ENCODE peak calls at places on chromosomes 1 and 21, in four cellular contexts. One of them, this sample, is unnamed.

GRCh38 chr1:176032040-176032645 is 174.9 kb downstream of the COP1 start:
- DNase-seq in GM12878: no peak
- DNase-seq in K562: no peak
- DNase-seq in HepG2: no peak
- DNase-seq in this sample: no peak

GRCh38 chr21:45893166-45894106 is 88.1 kb upstream of the COL6A1 start:
- DNase-seq in GM12878: no peak
- DNase-seq in K562: no peak
- DNase-seq in HepG2: no peak
- DNase-seq in this sample: no peak

GRCh38 chr1:113534130-113534817 is 144.0 kb downstream of the MAGI3 start:
- DNase-seq in HepG2: peak
- DNase-seq in GM12878: no peak
- DNase-seq in K562: no peak
- DNase-seq in this sample: no peak

GRCh38 chr1:53046930-53047329 is 15.1 kb upstream of the PODN start:
- DNase-seq in HepG2: peak
- DNase-seq in GM12878: no peak
- DNase-seq in K562: peak
- DNase-seq in this sample: no peak

GRCh38 chr1:37925316-37925715 is 21.5 kb downstream of the INPP5B start:
- DNase-seq in K562: no peak
- DNase-seq in GM12878: no peak
- DNase-seq in HepG2: no peak
- DNase-seq in this sample: no peak

GRCh38 chr1:169103443-169103842 is 3.0 kb upstream of the ATP1B1 start:
- DNase-seq in HepG2: no peak
- DNase-seq in K562: no peak
- DNase-seq in GM12878: no peak
- DNase-seq in this sample: no peak

GRCh38 chr1:25485536-25486235 is 55.0 kb downstream of the MACO1 start:
- DNase-seq in HepG2: no peak
- DNase-seq in GM12878: no peak
- DNase-seq in K562: no peak
- DNase-seq in this sample: no peak

GRCh38 chr1:36463404-36463772 is 796 bp downstream of the MRPS15 start:
- DNase-seq in K562: no peak
- DNase-seq in HepG2: no peak
- DNase-seq in GM12878: no peak
- DNase-seq in this sample: no peak

GRCh38 chr1:207495816-207496792 is at the start of gene CR1:
- DNase-seq in K562: peak
- DNase-seq in HepG2: no peak
- DNase-seq in GM12878: no peak
- DNase-seq in this sample: peak

GRCh38 chr21:42222821-42223390 is 4.0 kb downstream of the ABCG1 start:
- DNase-seq in K562: no peak
- DNase-seq in HepG2: no peak
- DNase-seq in GM12878: no peak
- DNase-seq in this sample: no peak

GRCh38 chr1:229007701-229008100 is 263.2 kb upstream of the RAB4A start:
- DNase-seq in K562: no peak
- DNase-seq in HepG2: no peak
- DNase-seq in GM12878: no peak
- DNase-seq in this sample: no peak

GRCh38 chr1:192100686-192101468 is 57.4 kb upstream of the RGS18 start:
- DNase-seq in K562: no peak
- DNase-seq in GM12878: no peak
- DNase-seq in HepG2: no peak
- DNase-seq in this sample: no peak

GRCh38 chr21:29018540-29018939 is 609 bp downstream of the RWDD2B start:
- DNase-seq in GM12878: no peak
- DNase-seq in HepG2: no peak
- DNase-seq in K562: peak
- DNase-seq in this sample: no peak

GRCh38 chr1:104852151-104852550 is 1102.5 kb downstream of the AMY1C start:
- DNase-seq in K562: no peak
- DNase-seq in HepG2: no peak
- DNase-seq in GM12878: no peak
- DNase-seq in this sample: no peak

GRCh38 chr1:92784639-92785500 is at the start of gene EVI5:
- DNase-seq in GM12878: peak
- DNase-seq in HepG2: peak
- DNase-seq in K562: peak
- DNase-seq in this sample: peak

GRCh38 chr1:109399326-109399957 is 1.7 kb upstream of the SORT1 start:
- DNase-seq in GM12878: no peak
- DNase-seq in K562: peak
- DNase-seq in HepG2: peak
- DNase-seq in this sample: no peak

GRCh38 chr1:87939486-87939885 is 610.8 kb downstream of the LMO4 start:
- DNase-seq in GM12878: no peak
- DNase-seq in K562: no peak
- DNase-seq in HepG2: no peak
- DNase-seq in this sample: no peak

GRCh38 chr1:156668801-156669637 is 8.2 kb downstream of the NES start:
- DNase-seq in HepG2: no peak
- DNase-seq in GM12878: no peak
- DNase-seq in K562: peak
- DNase-seq in this sample: no peak

GRCh38 chr1:224623743-224624333 is 7.7 kb downstream of the CNIH3 start:
- DNase-seq in GM12878: peak
- DNase-seq in HepG2: no peak
- DNase-seq in K562: no peak
- DNase-seq in this sample: no peak

DNA sequence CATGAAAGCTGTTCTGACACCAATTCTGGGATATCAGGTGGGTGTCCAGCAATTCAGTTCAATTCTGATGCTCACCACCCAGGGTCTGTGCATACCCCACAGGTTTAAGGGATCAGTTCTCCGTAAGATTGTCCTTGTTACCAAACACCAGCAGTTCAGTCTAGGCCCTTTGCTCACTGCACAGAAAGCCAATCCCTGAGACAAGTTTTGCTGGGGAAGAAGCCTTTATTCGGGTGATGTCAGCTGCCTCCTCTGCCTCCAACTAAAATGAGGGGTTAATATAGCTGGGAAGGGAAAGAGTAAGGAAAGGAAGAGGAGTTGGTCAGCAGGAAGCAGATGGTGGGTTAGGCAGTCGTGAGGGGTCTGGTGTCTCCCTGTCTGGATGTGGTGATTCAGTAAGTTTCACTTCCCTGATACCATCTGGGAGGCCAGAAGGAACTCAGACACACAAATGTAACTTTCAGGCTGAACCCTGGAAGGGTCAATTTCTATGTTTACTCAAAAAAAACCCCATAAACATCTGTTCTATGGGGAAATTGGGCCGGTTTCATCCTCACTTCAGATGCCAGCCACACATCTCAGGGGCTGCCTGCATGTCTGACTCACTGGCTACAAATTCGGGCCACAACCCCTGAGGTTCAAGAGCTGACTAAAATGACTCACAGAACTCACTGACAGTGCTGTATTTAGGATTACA is 83.3 kb upstream of the PGBD5 start:
- DNase-seq in HepG2: no peak
- DNase-seq in GM12878: peak
- DNase-seq in K562: no peak
- DNase-seq in this sample: no peak
- TF ChIP-seq CREM in HepG2: no peak
- TF ChIP-seq CREM in GM12878: no peak
- TF ChIP-seq CREM in K562: no peak
- TF ChIP-seq CREM in this sample: no peak

DNA sequence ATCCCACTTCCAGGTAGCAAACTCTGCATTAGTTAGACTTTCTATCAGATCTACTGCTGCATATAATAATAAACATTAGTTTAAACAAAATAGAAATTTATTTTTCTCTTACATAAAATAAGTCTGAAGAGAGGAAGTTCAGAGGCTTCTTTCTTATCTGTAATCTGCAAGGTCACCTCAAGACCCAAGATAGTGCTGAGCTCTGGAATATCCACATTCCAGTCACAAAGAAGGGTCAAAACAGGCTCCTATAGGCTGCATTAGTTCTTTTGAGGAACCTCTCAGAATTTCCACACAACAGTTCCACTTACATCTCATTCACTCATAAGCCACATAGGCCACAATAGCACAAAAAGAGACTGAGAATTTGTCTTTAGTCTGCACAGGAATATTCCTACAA is 15.3 kb downstream of the DYNLT5 start:
- DNase-seq in HepG2: no peak
- DNase-seq in GM12878: no peak
- DNase-seq in K562: no peak
- DNase-seq in this sample: no peak
- TF ChIP-seq CREM in HepG2: no peak
- TF ChIP-seq CREM in GM12878: no peak
- TF ChIP-seq CREM in K562: no peak
- TF ChIP-seq CREM in this sample: no peak

GRCh38 chr1:30612666-30613065 is 110.7 kb downstream of the MATN1 start:
- DNase-seq in K562: peak
- DNase-seq in HepG2: no peak
- DNase-seq in GM12878: no peak
- DNase-seq in this sample: no peak
- TF ChIP-seq CREM in K562: no peak
- TF ChIP-seq CREM in HepG2: no peak
- TF ChIP-seq CREM in GM12878: no peak
- TF ChIP-seq CREM in this sample: no peak

GRCh38 chr1:152623203-152623844 is 421 bp upstream of the LCE3A start:
- DNase-seq in HepG2: peak
- DNase-seq in GM12878: no peak
- DNase-seq in K562: peak
- DNase-seq in this sample: no peak
- TF ChIP-seq CREM in HepG2: no peak
- TF ChIP-seq CREM in GM12878: no peak
- TF ChIP-seq CREM in K562: no peak
- TF ChIP-seq CREM in this sample: no peak

This sample was measured in WTC11.